ENCODE peak calls at places on chromosomes 2 and 18, in six cellular contexts. O is posterior vena cava, C is aorta, P is type B pancreatic cell, N is brain microvascular endothelial cell, D is endothelial cell. X is an unnamed sample.

GRCh38 chr2:162301151-162301804 is 17.2 kb downstream of the IFIH1 start:
- DNase-seq in O (peak), C (peak), P (no peak), N (peak), D (peak), X (peak)

GRCh38 chr2:27717070-27717453 is 53.4 kb downstream of the SLC4A1AP start:
- DNase-seq in O (no peak), C (no peak), P (no peak), N (no peak), D (no peak), X (no peak)

GRCh38 chr2:136116813-136117390 is 1.0 kb downstream of the CXCR4 start:
- DNase-seq in O (peak), C (peak), P (no peak), N (no peak), D (peak), X (no peak)

GRCh38 chr2:109376115-109376514 is 237.7 kb downstream of the SEPTIN10 start:
- DNase-seq in O (no peak), C (no peak), P (peak), N (no peak), D (peak), X (peak)

GRCh38 chr2:81304154-81304830 is 999.7 kb upstream of the LRRTM1 start:
- DNase-seq in O (no peak), C (no peak), P (no peak), N (no peak), D (no peak), X (no peak)

GRCh38 chr2:98937906-98938305 is 1.9 kb upstream of the CRACDL start:
- DNase-seq in O (no peak), C (no peak), P (no peak), N (no peak), D (no peak), X (no peak)

GRCh38 chr2:47422560-47422959 is 19.6 kb downstream of the MSH2 start:
- DNase-seq in O (no peak), C (no peak), P (no peak), N (no peak), D (no peak), X (peak)

GRCh38 chr18:78739115-78739514 is 240.5 kb upstream of the SALL3 start:
- DNase-seq in O (no peak), C (no peak), P (no peak), N (no peak), D (no peak), X (no peak)

GRCh38 chr2:8636691-8637636 is 44.9 kb upstream of the ID2 start:
- DNase-seq in O (peak), C (no peak), P (no peak), N (peak), D (peak), X (no peak)

GRCh38 chr18:79962311-79962710 is 2.1 kb upstream of the HSBP1L1 start:
- DNase-seq in O (peak), C (no peak), P (no peak), N (peak), D (no peak), X (no peak)

GRCh38 chr2:170500104-170500503 is 215.0 kb upstream of the SP5 start:
- DNase-seq in O (no peak), C (no peak), P (no peak), N (no peak), D (no peak), X (no peak)

GRCh38 chr2:85887566-85888019 is 1.2 kb downstream of the ST3GAL5 start:
- DNase-seq in O (peak), C (peak), P (no peak), N (no peak), D (peak), X (peak)

GRCh38 chr2:12730265-12730664 is 13.5 kb downstream of the TRIB2 start:
- DNase-seq in O (no peak), C (no peak), P (no peak), N (no peak), D (no peak), X (peak)

GRCh38 chr2:85468704-85469349 is 50.3 kb downstream of the SH2D6 start:
- DNase-seq in O (no peak), C (no peak), P (no peak), N (no peak), D (peak), X (peak)

GRCh38 chr2:98761267-98761781 is 30.4 kb upstream of the MGAT4A start:
- DNase-seq in O (no peak), C (no peak), P (no peak), N (no peak), D (no peak), X (no peak)

GRCh38 chr2:211351998-211352397 is 795.6 kb downstream of the CPS1 start:
- DNase-seq in O (no peak), C (no peak), P (no peak), N (peak), D (no peak), X (no peak)

GRCh38 chr2:148096012-148096411 is 75.1 kb downstream of the MBD5 start:
- DNase-seq in O (no peak), C (no peak), P (no peak), N (no peak), D (no peak), X (no peak)

GRCh38 chr18:42413870-42414269 is 458.8 kb downstream of the PIK3C3 start:
- DNase-seq in O (no peak), C (no peak), P (no peak), N (peak), D (no peak), X (no peak)

GRCh38 chr18:36634573-36635216 is 194.1 kb downstream of the TPGS2 start:
- DNase-seq in O (no peak), C (no peak), P (no peak), N (no peak), D (no peak), X (no peak)

GRCh38 chr2:15818186-15818795 is 122.1 kb upstream of the MYCN start:
- DNase-seq in O (no peak), C (no peak), P (no peak), N (no peak), D (no peak), X (no peak)

GRCh38 chr2:98508690-98509054 is 64.0 kb downstream of the INPP4A start:
- DNase-seq in O (peak), C (peak), P (peak), N (peak), D (no peak), X (peak)

GRCh38 chr2:115739574-115739973 is 1297.1 kb downstream of the DPP10 start:
- DNase-seq in O (no peak), C (no peak), P (no peak), N (no peak), D (peak), X (peak)

GRCh38 chr2:104043864-104044263 is 810.1 kb upstream of the POU3F3 start:
- DNase-seq in O (no peak), C (no peak), P (no peak), N (no peak), D (no peak), X (no peak)

GRCh38 chr2:134718956-134719814 is at the start of gene TMEM163:
- DNase-seq in O (no peak), C (no peak), P (no peak), N (no peak), D (peak), X (no peak)

GRCh38 chr2:186099772-186100171 is 361.2 kb downstream of the FSIP2 start:
- DNase-seq in O (no peak), C (no peak), P (no peak), N (no peak), D (no peak), X (no peak)

GRCh38 chr2:101976887-101977286 is 14.9 kb upstream of the IL1R2 start:
- DNase-seq in O (no peak), C (no peak), P (no peak), N (no peak), D (no peak), X (no peak)

GRCh38 chr2:95076705-95077520 is 44.7 kb downstream of the MRPS5 start:
- DNase-seq in O (peak), C (peak), P (peak), N (peak), D (peak), X (peak)

GRCh38 chr2:68653538-68653982 is 10.2 kb downstream of the PROKR1 start:
- DNase-seq in O (no peak), C (peak), P (no peak), N (peak), D (peak), X (peak)

GRCh38 chr2:60480089-60480773 is 73.2 kb downstream of the BCL11A start:
- DNase-seq in O (no peak), C (no peak), P (no peak), N (no peak), D (no peak), X (peak)